ENCODE peak calls at places on chromosomes 12 and 14, in four cellular contexts. D is AG10803, G is OCI-M1, W is naive B cell. R is an unnamed sample.
A peak's percentile ranks its signal among the peaks of the same experiment; 100 is the strongest.

GRCh38 chr12:10366875-10367274 is 23.0 kb downstream of the KLRK1 start:
- DNase-seq in W (no peak), G (peak; percentile 69), D (peak; percentile 63), R (peak; percentile 60)

GRCh38 chr12:76031081-76031413 is 529 bp downstream of the PHLDA1 start:
- DNase-seq in W (no peak), G (no peak), D (no peak), R (no peak)

GRCh38 chr14:41087056-41087455 is 519.6 kb upstream of the LRFN5 start:
- DNase-seq in W (no peak), D (no peak), G (peak; percentile 2), R (no peak)

GRCh38 chr12:107903377-107904061 is 129.0 kb downstream of the ASCL4 start:
- DNase-seq in G (no peak), W (peak; percentile 11), D (no peak), R (peak; percentile 79)

GRCh38 chr12:76548222-76548837 is 11.2 kb downstream of the OSBPL8 start:
- DNase-seq in G (peak; percentile 35), W (no peak), D (no peak), R (no peak)

GRCh38 chr12:51591020-51591901 is at the start of gene SCN8A:
- DNase-seq in W (peak; percentile 24), G (no peak), D (peak; percentile 66), R (peak; percentile 23)

GRCh38 chr14:101134851-101135486 is 231.4 kb upstream of the RTL1 start:
- DNase-seq in G (no peak), D (no peak), W (no peak), R (peak; percentile 20)

GRCh38 chr14:25006961-25007795 is 42.8 kb downstream of the STXBP6 start:
- DNase-seq in G (peak; percentile 24), W (no peak), D (peak; percentile 91), R (no peak)

GRCh38 chr12:71684081-71684480 is 1.8 kb upstream of the TMEM19 start:
- DNase-seq in D (no peak), W (peak; percentile 36), G (peak; percentile 56), R (no peak)

GRCh38 chr12:46608431-46609280 is 217.1 kb downstream of the SLC38A4 start:
- DNase-seq in D (peak; percentile 88), G (no peak), W (no peak), R (peak; percentile 72)

R was measured in KBM-7.